ENCODE peak calls at places on chromosome 5, in ten cellular contexts. A is heart right ventricle, G is neural progenitor cell, M is AG10803, I is MCF 10A, D is thoracic aorta, O is GM20000, S is progenitor cell of endocrine pancreas, H is cardiac fibroblast, J is adrenal gland. P is an unnamed sample.

GRCh38 chr5:172878585-172879433 is 44.8 kb downstream of the ERGIC1 start:
- DNase-seq in A (no peak), G (no peak), M (peak), I (no peak), D (peak), O (no peak), S (no peak), H (no peak), J (peak), P (no peak)

GRCh38 chr5:54384356-54384933 is 71.1 kb upstream of the HSPB3 start:
- DNase-seq in A (no peak), G (no peak), M (no peak), I (no peak), D (no peak), O (no peak), S (no peak), H (no peak), J (no peak), P (no peak)

GRCh38 chr5:105392122-105392709 is 1829.6 kb upstream of the NUDT12 start:
- DNase-seq in A (no peak), G (no peak), M (no peak), I (no peak), D (no peak), O (no peak), S (no peak), H (no peak), J (no peak), P (peak)

GRCh38 chr5:35061216-35061615 is 13.5 kb upstream of the AGXT2 start:
- DNase-seq in A (no peak), G (no peak), M (peak), I (no peak), D (no peak), O (no peak), S (no peak), H (peak), J (no peak), P (no peak)

GRCh38 chr5:39518516-39518915 is 93.7 kb upstream of the DAB2 start:
- DNase-seq in A (no peak), G (no peak), M (peak), I (peak), D (no peak), O (no peak), S (no peak), H (peak), J (no peak), P (no peak)

GRCh38 chr5:157913575-157913974 is 54.6 kb upstream of the CLINT1 start:
- DNase-seq in A (no peak), G (peak), M (no peak), I (no peak), D (no peak), O (no peak), S (no peak), H (no peak), J (no peak), P (no peak)

GRCh38 chr5:151523335-151523734 is 67.8 kb downstream of the FAT2 start:
- DNase-seq in A (no peak), G (peak), M (peak), I (peak), D (no peak), O (peak), S (no peak), H (peak), J (no peak), P (peak)

GRCh38 chr5:13985736-13986418 is 41.4 kb upstream of the DNAH5 start:
- DNase-seq in A (no peak), G (no peak), M (peak), I (peak), D (no peak), O (no peak), S (no peak), H (peak), J (peak), P (no peak)

GRCh38 chr5:15995206-15996052 is 184.2 kb downstream of the MARCHF11 start:
- DNase-seq in A (no peak), G (peak), M (peak), I (peak), D (no peak), O (no peak), S (no peak), H (peak), J (no peak), P (no peak)

GRCh38 chr5:9188956-9189355 is 356.9 kb downstream of the SEMA5A start:
- DNase-seq in A (no peak), G (no peak), M (no peak), I (no peak), D (no peak), O (no peak), S (no peak), H (no peak), J (no peak), P (no peak)

DNA sequence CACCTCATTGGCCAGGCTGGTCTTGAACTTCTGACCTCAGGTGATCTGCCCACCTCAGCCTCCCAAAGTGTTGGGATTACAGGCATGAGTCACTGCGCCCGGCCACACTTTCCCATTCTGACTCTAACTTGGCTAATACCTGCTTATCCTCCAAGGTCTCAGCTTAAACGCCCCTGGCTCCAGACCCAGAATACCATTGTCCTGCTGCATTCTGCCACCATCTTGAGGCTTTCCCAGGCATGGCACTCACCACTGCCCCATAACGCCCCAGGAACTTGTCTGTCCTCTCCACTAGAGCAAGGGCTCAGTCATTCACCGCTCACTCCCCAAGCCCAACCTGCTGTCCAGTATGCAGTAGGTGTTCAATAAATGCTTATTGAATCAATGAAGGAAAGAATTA is 39.8 kb downstream of the CAMK2A start:
- DNase-seq in A (no peak), G (no peak), M (no peak), I (no peak), D (no peak), O (no peak), S (no peak), H (no peak), J (no peak), P (no peak)
- TF ChIP-seq CTCF in A (no peak), G (peak), M (no peak), I (no peak), D (no peak), O (no peak), S (no peak), H (no peak), J (no peak), P (no peak)

GRCh38 chr5:10825897-10826644 is 65.0 kb upstream of the DAP start:
- DNase-seq in A (no peak), G (no peak), M (no peak), I (no peak), D (no peak), O (no peak), S (no peak), H (no peak), J (no peak), P (no peak)
- TF ChIP-seq CTCF in A (no peak), G (peak), M (peak), I (no peak), D (no peak), O (no peak), S (no peak), H (no peak), J (no peak), P (no peak)

GRCh38 chr5:178153530-178154340 is at the start of gene NHP2:
- DNase-seq in A (peak), G (peak), M (peak), I (peak), D (peak), O (peak), S (peak), H (peak), J (peak), P (peak)

GRCh38 chr5:178147406-178147805 is 6.3 kb downstream of the NHP2 start:
- DNase-seq in A (no peak), G (no peak), M (no peak), I (no peak), D (no peak), O (no peak), S (no peak), H (no peak), J (no peak), P (no peak)

GRCh38 chr5:178152491-178153444 is 917 bp downstream of the NHP2 start:
- DNase-seq in A (no peak), G (peak), M (no peak), I (no peak), D (no peak), O (no peak), S (no peak), H (no peak), J (no peak), P (peak)

GRCh38 chr5:178149199-178149932 is 4.3 kb downstream of the NHP2 start:
- DNase-seq in A (no peak), G (no peak), M (peak), I (no peak), D (no peak), O (no peak), S (no peak), H (no peak), J (no peak), P (no peak)

DNA sequence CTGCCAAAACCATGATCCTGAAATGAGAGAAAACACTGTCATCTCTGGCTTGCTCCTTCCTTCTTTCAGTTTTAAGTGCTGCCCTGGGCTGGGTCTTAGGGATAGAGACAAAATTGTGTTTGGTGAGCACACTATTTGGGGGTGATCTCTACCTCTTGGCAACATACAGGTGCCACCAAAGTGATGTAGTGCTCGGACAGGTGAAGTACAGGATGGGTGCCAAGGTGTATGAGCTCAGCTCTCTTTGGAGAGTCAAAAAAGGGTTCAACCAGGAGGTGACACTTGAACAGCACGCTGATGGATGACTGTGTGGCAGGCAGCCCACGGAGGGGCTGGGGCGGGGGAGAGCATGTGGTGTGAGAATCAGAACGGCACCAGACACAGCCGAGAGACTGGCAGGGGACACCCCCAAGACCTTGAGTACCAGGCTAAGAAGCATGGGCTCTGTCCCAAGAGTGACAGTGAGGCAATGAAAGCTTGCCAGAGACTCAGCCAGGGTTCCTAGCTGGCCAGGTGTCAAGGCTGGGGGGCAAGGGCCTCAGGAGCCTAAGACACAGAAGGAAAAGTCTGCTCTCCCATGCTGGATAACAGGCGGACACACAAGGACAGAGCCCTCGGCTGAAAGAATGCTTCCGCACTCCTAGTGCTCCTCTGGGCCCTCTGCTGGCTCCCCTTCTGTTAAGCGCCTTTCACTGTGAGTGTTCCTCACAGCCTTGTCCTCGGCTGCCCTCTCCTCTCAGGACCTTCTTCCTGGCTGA is 2.5 kb downstream of the NHP2 start:
- DNase-seq in A (no peak), G (peak), M (no peak), I (no peak), D (no peak), O (no peak), S (no peak), H (no peak), J (peak), P (no peak)
- TF ChIP-seq CTCF in A (no peak), G (no peak), M (no peak), I (no peak), D (no peak), O (no peak), S (no peak), H (no peak), J (no peak), P (no peak)

GRCh38 chr5:154757647-154758406 is 2.6 kb downstream of the LARP1 start:
- DNase-seq in A (no peak), G (peak), M (peak), I (peak), D (no peak), O (no peak), S (no peak), H (no peak), J (peak), P (no peak)

GRCh38 chr5:154756203-154756870 is 1.2 kb downstream of the LARP1 start:
- DNase-seq in A (peak), G (peak), M (peak), I (peak), D (no peak), O (peak), S (peak), H (no peak), J (peak), P (peak)

GRCh38 chr5:154758501-154758900 is 3.3 kb downstream of the LARP1 start:
- DNase-seq in A (no peak), G (no peak), M (peak), I (no peak), D (no peak), O (no peak), S (no peak), H (no peak), J (no peak), P (no peak)

GRCh38 chr5:154755361-154756202 is at the start of gene LARP1:
- DNase-seq in A (peak), G (peak), M (no peak), I (peak), D (no peak), O (peak), S (peak), H (peak), J (peak), P (peak)

GRCh38 chr5:154756871-154757646 is 1.9 kb downstream of the LARP1 start:
- DNase-seq in A (peak), G (peak), M (peak), I (peak), D (no peak), O (peak), S (no peak), H (peak), J (peak), P (peak)
- TF ChIP-seq CTCF in A (no peak), G (no peak), M (no peak), I (no peak), D (no peak), O (no peak), S (no peak), H (no peak), J (no peak), P (no peak)

DNA sequence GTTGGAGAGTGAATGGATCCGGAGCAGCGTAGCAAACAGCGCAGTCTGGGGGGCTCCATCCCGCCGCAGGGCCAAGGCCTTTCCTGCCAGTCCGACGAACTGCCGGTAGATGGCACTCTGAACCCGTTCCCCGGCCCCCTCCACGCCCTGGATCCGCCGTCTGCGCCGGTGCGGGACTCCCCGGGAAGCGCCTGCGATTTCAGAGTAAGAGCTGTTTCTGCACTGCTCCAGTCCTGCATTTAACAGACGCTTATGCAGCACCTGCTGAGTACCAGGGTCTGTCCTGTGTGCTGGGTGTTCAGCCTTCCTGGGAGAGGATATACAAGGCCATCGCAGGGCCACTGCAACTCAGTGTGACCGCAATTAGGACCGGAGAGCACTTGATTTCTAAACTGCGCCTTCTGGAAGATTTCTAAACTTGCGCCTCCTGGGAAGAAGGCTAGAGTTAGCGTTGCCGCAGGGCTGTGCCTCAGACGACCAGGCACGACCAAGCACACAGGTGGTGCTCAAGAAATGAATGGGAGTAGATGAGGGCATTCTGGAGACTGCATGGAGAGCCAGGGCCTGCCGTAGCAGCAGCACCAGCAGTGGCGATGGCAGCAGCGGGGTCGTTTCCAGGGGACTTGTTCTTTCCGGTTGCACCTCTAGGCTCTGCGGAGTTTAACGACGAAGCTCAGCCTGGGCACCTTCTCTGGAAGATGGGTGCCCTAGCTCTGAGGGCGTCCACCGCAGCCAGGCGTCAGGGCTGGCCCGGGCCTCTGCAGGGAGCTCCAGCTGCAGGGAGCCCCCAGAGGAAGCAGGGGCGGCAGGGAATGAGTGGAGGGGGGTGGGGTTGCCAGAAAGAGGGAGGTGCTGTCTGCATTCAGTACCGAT is 14.3 kb upstream of the TIFAB start:
- DNase-seq in A (peak), G (peak), M (peak), I (peak), D (no peak), O (peak), S (peak), H (peak), J (peak), P (peak)
- TF ChIP-seq CTCF in A (peak), G (peak), M (peak), I (peak), D (peak), O (peak), S (peak), H (peak), J (peak), P (no peak)